ENCODE peak calls at places on chromosomes 7 and 10, in four cellular contexts. H is cardiac fibroblast; M is Jurkat, Clone E6-1; A is IMR-90. K is an unnamed sample.

GRCh38 chr7:107125475-107125874 is 43.3 kb upstream of the HBP1 start:
- DNase-seq in H (no peak), M (no peak), A (no peak), K (no peak)

GRCh38 chr7:15007507-15007906 is 105.0 kb upstream of the DGKB start:
- DNase-seq in H (no peak), M (peak), A (no peak), K (no peak)

GRCh38 chr10:112950714-112951348 is 784 bp downstream of the TCF7L2 start:
- DNase-seq in H (peak), M (peak), A (peak), K (no peak)

GRCh38 chr10:30219977-30220751 is 128.9 kb downstream of the MTPAP start:
- DNase-seq in H (peak), M (no peak), A (peak), K (no peak)

GRCh38 chr10:96556003-96556402 is 30.8 kb downstream of the TM9SF3 start:
- DNase-seq in H (peak), M (peak), A (no peak), K (no peak)

GRCh38 chr7:131111081-131111576 is 216.5 kb upstream of the MKLN1 start:
- DNase-seq in H (peak), M (no peak), A (peak), K (no peak)

GRCh38 chr7:68009716-68010115 is 1013.1 kb downstream of the TYW1 start:
- DNase-seq in H (peak), M (no peak), A (no peak), K (no peak)

GRCh38 chr7:43398831-43399230 is 184.1 kb upstream of the STK17A start:
- DNase-seq in H (no peak), M (no peak), A (no peak), K (no peak)

GRCh38 chr7:148697256-148697841 is 1.4 kb upstream of the CUL1 start:
- DNase-seq in H (peak), M (no peak), A (peak), K (no peak)

GRCh38 chr10:59856104-59856503 is 50.3 kb downstream of the CCDC6 start:
- DNase-seq in H (no peak), M (no peak), A (no peak), K (no peak)

GRCh38 chr7:132485136-132485535 is 91.1 kb downstream of the PLXNA4 start:
- DNase-seq in H (no peak), M (no peak), A (no peak), K (no peak)

GRCh38 chr10:34815174-34816066 is at the start of gene PARD3:
- DNase-seq in H (peak), M (peak), A (peak), K (no peak)

GRCh38 chr7:46767071-46767470 is 814.8 kb downstream of the TNS3 start:
- DNase-seq in H (no peak), M (no peak), A (no peak), K (no peak)

GRCh38 chr10:53601260-53601875 is 828.8 kb upstream of the MBL2 start:
- DNase-seq in H (peak), M (peak), A (peak), K (no peak)

GRCh38 chr10:103890194-103890658 is 27.8 kb downstream of the STN1 start:
- DNase-seq in H (no peak), M (no peak), A (peak), K (no peak)

GRCh38 chr10:111116211-111116610 is 39.4 kb downstream of the ADRA2A start:
- DNase-seq in H (no peak), M (no peak), A (no peak), K (no peak)

GRCh38 chr7:5584091-5584490 is 160.5 kb upstream of the TNRC18 start:
- DNase-seq in H (no peak), M (no peak), A (no peak), K (no peak)

GRCh38 chr10:95755511-95756004 is 405 bp upstream of the ENTPD1 start:
- DNase-seq in H (no peak), M (no peak), A (no peak), K (no peak)